ENCODE peak calls at places on chromosomes 11 and 22, in ten cellular contexts. V is T-helper 9 cell; E is naive thymus-derived CD8-positive, alpha-beta T cell; T is body of pancreas; X is uterus; Y is left cardiac atrium; S is effector memory CD4-positive, alpha-beta T cell; J is kidney tubule cell; N is dermis blood vessel endothelial cell; H is RCC 7860. M is an unnamed sample.
A peak's percentile ranks its signal among the peaks of the same experiment; 100 is the strongest.

GRCh38 chr11:64028398-64029115 is 7.2 kb upstream of the FLRT1 start:
- DNase-seq in S (no peak), H (no peak), X (no peak), T (no peak), J (peak; percentile 9), N (peak; percentile 16), E (no peak), Y (no peak), V (no peak), M (no peak)

GRCh38 chr11:26974068-26974790 is 19.7 kb upstream of the FIBIN start:
- DNase-seq in H (no peak), E (no peak), S (no peak), T (no peak), V (no peak), X (no peak), J (no peak), Y (no peak), N (no peak), M (no peak)

GRCh38 chr11:71542382-71542781 is 4.6 kb downstream of the KRTAP5-8 start:
- DNase-seq in N (no peak), V (no peak), H (no peak), E (no peak), T (no peak), J (no peak), X (no peak), Y (no peak), S (no peak), M (no peak)

GRCh38 chr22:45217345-45217744 is 23.3 kb downstream of the KIAA0930 start:
- DNase-seq in Y (no peak), S (no peak), E (no peak), J (no peak), V (no peak), H (no peak), X (no peak), T (no peak), N (no peak), M (no peak)

GRCh38 chr22:32684822-32685187 is 116.7 kb upstream of the TIMP3 start:
- DNase-seq in T (no peak), S (no peak), X (no peak), E (no peak), N (no peak), J (no peak), H (no peak), V (no peak), Y (no peak), M (no peak)

GRCh38 chr11:70661763-70662501 is 263.6 kb downstream of the CTTN start:
- DNase-seq in E (no peak), H (no peak), J (no peak), T (no peak), X (no peak), V (no peak), Y (no peak), S (no peak), N (no peak), M (no peak)

GRCh38 chr22:21623402-21623970 is 6.3 kb downstream of the YDJC start:
- DNase-seq in J (no peak), E (no peak), S (no peak), Y (no peak), H (no peak), N (no peak), T (no peak), X (no peak), V (no peak), M (peak; percentile 63)

GRCh38 chr11:73402834-73403185 is 26.6 kb downstream of the RELT start:
- DNase-seq in J (peak; percentile 32), S (no peak), V (no peak), Y (no peak), H (no peak), E (no peak), X (no peak), N (peak; percentile 51), T (no peak), M (no peak)

GRCh38 chr11:68039526-68040086 is 781 bp downstream of the TCIRG1 start:
- DNase-seq in T (peak; percentile 47), J (no peak), S (no peak), H (no peak), E (no peak), Y (no peak), X (no peak), V (no peak), N (peak; percentile 41), M (no peak)

GRCh38 chr11:78406568-78407196 is 10.9 kb downstream of the GAB2 start:
- DNase-seq in Y (no peak), X (no peak), E (no peak), J (peak; percentile 94), T (no peak), N (no peak), S (no peak), H (peak; percentile 15), V (no peak), M (no peak)

GRCh38 chr22:37968452-37969251 is 15.2 kb downstream of the POLR2F start:
- DNase-seq in N (no peak), J (no peak), T (no peak), S (no peak), H (no peak), Y (no peak), E (no peak), X (no peak), V (no peak), M (peak; percentile 93)

GRCh38 chr11:85132839-85133238 is 494.3 kb downstream of the DLG2 start:
- DNase-seq in T (no peak), X (no peak), E (no peak), Y (no peak), S (no peak), V (no peak), H (no peak), J (no peak), N (no peak), M (peak; percentile 4)

GRCh38 chr11:63672934-63673539 is 1.9 kb upstream of the ATL3 start:
- DNase-seq in Y (no peak), N (no peak), H (no peak), X (no peak), V (no peak), S (no peak), E (no peak), J (no peak), T (no peak), M (no peak)

GRCh38 chr22:20550851-20551744 is 43.7 kb downstream of the MED15 start:
- DNase-seq in T (no peak), X (peak; percentile 68), Y (peak; percentile 57), S (no peak), H (peak; percentile 53), J (peak; percentile 57), V (peak; percentile 33), E (peak; percentile 60), N (peak; percentile 56), M (peak; percentile 58)

GRCh38 chr11:76588455-76589325 is 81.9 kb downstream of the LRRC32 start:
- DNase-seq in Y (peak; percentile 84), J (no peak), V (no peak), H (no peak), E (no peak), T (no peak), N (peak; percentile 97), S (no peak), X (no peak), M (no peak)

GRCh38 chr11:19777342-19778102 is 64.9 kb downstream of the NAV2 start:
- DNase-seq in T (peak; percentile 35), S (no peak), E (no peak), J (peak; percentile 90), N (peak; percentile 90), H (no peak), V (no peak), X (no peak), Y (no peak), M (no peak)